ENCODE peak calls at places on chromosomes 6 and 20, in six cellular contexts. A is K562, N is HepG2, S is HCT116, V is upper lobe of left lung, G is GM12878. E is an unnamed sample.

GRCh38 chr6:109243863-109244825 is 138.1 kb downstream of the CD164 start:
- ATAC-seq in N (no peak), G (no peak), V (no peak), S (no peak), A (peak; percentile 49), E (no peak)

GRCh38 chr6:152598421-152598820 is 38.7 kb downstream of the SYNE1 start:
- ATAC-seq in V (no peak), G (no peak), N (no peak), S (no peak), A (no peak), E (peak; percentile 50)

GRCh38 chr6:72890233-72890632 is 268.4 kb downstream of the KCNQ5 start:
- ATAC-seq in V (no peak), S (no peak), G (peak; percentile 59), A (no peak), N (no peak), E (no peak)

GRCh38 chr6:490251-491037 is 98.9 kb downstream of the IRF4 start:
- ATAC-seq in S (no peak), A (peak; percentile 92), V (no peak), G (peak; percentile 82), N (no peak), E (no peak)

GRCh38 chr20:666877-667276 is 8.7 kb downstream of the SCRT2 start:
- ATAC-seq in S (no peak), G (no peak), N (no peak), V (no peak), A (no peak), E (no peak)

GRCh38 chr6:97917369-97917768 is 634.4 kb upstream of the MMS22L start:
- ATAC-seq in N (no peak), A (no peak), G (no peak), S (no peak), V (no peak), E (no peak)

GRCh38 chr6:1622220-1622841 is 12.6 kb downstream of the FOXC1 start:
- ATAC-seq in S (no peak), G (no peak), N (no peak), V (no peak), A (no peak), E (no peak)

GRCh38 chr6:110875548-110876169 is 1.1 kb downstream of the AMD1 start:
- ATAC-seq in A (peak; percentile 46), V (peak; percentile 44), G (peak; percentile 39), N (peak; percentile 30), S (peak; percentile 16), E (peak; percentile 41)

GRCh38 chr20:14986026-14986655 is 648.7 kb upstream of the FLRT3 start:
- ATAC-seq in V (peak; percentile 90), N (peak; percentile 63), A (no peak), G (no peak), S (no peak), E (peak; percentile 48)

GRCh38 chr6:16252696-16253299 is 14.4 kb downstream of the GMPR start:
- ATAC-seq in S (no peak), G (peak; percentile 71), N (no peak), V (no peak), A (peak; percentile 44), E (no peak)

GRCh38 chr6:29708432-29709177 is 14.6 kb upstream of the HLA-F start:
- ATAC-seq in N (no peak), G (peak; percentile 87), V (peak; percentile 10), S (no peak), A (no peak), E (no peak)

GRCh38 chr6:13924949-13925881 is at the start of gene RNF182:
- ATAC-seq in G (peak; percentile 53), S (peak; percentile 25), A (peak; percentile 1), N (peak; percentile 91), V (no peak), E (no peak)

GRCh38 chr6:157269261-157269794 is 54.0 kb downstream of the TMEM242 start:
- ATAC-seq in A (no peak), S (no peak), N (peak; percentile 17), G (no peak), V (no peak), E (peak; percentile 77)

GRCh38 chr6:73565767-73566485 is 45.1 kb upstream of the EEF1A1 start:
- ATAC-seq in A (no peak), S (no peak), G (no peak), V (no peak), N (peak; percentile 93), E (no peak)

GRCh38 chr6:166860392-166860791 is 96.0 kb downstream of the RNASET2 start:
- ATAC-seq in V (no peak), G (no peak), A (no peak), N (no peak), S (no peak), E (no peak)

GRCh38 chr6:55052846-55053245 is 121.5 kb upstream of the HCRTR2 start:
- ATAC-seq in A (no peak), G (no peak), V (no peak), S (no peak), N (no peak), E (no peak)

GRCh38 chr20:4332466-4332865 is 317.1 kb upstream of the RNF24 start:
- ATAC-seq in S (no peak), N (no peak), A (no peak), V (no peak), G (no peak), E (no peak)

GRCh38 chr6:144993870-144994269 is 708.7 kb downstream of the UTRN start:
- ATAC-seq in V (no peak), G (no peak), N (no peak), S (no peak), A (no peak), E (no peak)

DNA sequence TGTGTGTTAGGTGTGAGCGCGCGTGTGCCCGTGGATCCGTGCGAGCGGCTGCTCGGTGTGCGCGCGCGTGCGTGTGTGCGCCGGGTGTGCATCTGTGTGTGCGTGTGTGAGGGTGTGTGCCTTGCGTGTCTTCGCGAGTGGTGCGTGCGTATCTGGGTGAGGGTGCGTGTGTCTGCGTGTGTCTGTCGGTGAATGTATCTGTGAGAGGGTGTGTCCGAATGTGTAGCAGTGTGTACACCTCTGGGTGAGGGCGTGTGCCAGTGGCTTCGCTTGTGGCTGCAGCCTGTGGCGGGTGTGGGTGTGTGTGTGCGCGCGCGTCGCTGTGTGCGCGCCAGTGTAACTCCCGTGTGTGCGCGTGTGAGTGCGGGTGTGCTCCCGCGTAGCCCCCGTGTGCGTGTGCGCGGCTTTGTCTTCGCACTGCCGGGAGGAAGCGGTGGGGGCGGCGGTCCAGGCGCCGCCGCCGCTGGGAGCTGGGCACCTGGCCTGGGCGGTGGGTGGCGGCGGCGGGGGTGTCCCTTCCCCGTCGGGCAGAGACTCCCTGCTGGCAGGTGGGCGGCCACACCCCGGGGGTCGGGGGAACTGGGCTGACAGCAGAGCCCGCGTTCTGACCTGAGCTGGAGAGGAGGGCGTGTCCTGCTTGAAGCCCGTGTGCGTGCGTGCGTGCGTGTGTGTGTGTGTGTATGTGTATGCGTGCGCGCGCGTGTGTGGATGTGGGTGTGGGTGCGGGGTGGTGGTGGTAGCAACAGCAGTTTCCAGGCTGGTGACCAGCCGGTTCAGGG is 61.3 kb upstream of the EPB41L1 start:
- ATAC-seq in G (peak; percentile 54), S (peak; percentile 72), V (peak; percentile 87), N (peak; percentile 43), A (peak; percentile 58), E (peak; percentile 29)
- TF ChIP-seq POLR2A in G (no peak), S (no peak), V (peak; percentile 21), N (no peak), A (no peak), E (no peak)

GRCh38 chr6:3473773-3474172 is 16.9 kb upstream of the SLC22A23 start:
- ATAC-seq in A (no peak), G (no peak), N (no peak), S (no peak), V (no peak), E (no peak)
- TF ChIP-seq POLR2AphosphoS5 in A (no peak), G (no peak), N (no peak), S (no peak), V (no peak), E (no peak)

GRCh38 chr20:18465536-18466200 is 1.2 kb downstream of the DZANK1 start:
- ATAC-seq in V (no peak), G (no peak), S (no peak), A (no peak), N (no peak), E (no peak)
- H3K4me3 ChIP-seq in V (no peak overlapping the region), G (no peak overlapping the region), S (no peak overlapping the region), A (no peak overlapping the region), N (peak overlapping the region; percentile 91), E (no peak overlapping the region)

DNA sequence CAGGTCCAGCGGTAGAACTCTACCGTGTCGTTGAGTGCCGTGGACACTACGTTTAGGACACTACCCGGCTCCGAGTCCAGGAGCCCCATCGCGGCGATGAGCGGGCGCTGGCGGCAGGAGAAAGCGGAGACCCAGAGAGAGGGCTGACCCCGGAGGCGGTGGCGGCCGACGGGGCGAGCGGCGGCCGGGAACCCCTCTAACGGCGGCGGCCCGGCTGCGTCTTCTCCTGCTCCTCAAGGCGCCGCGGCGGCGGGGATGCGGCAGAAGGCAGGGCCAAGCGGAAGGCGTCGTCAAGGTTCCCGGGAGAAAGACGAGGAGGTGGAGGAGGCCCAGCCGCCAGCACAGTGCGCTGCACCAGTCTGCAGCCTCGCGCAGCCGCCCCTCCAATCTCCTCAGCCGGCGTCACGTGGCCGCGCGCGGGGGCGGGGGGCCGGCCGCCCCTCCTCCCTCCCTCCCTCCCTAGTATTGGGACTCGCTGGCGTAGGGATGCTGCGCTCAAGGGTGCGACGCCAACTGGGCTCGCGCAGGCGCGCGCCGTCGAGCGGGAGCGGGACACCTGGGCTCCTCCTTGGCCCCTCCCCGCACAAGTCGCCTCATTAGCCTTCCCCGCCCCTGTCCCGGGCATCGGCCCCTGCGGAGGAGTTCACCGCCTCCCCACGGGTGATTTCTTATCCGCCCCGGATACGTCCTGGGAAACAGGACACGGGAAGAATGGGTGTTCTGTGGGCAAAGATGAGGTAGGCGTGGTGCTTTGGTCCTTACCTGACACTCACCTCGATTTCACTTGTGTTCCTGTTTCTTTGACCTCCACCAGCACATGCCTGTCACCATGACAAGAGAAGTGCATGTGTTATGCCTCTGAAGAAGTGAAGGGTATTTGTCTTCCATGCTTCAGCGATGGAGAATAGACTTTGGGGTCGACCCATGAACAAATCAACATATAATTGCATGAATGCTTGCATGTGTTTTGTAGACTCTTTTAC is at the start of gene ELOVL4:
- ATAC-seq in G (peak; percentile 56), N (peak; percentile 78), V (peak; percentile 67), S (no peak), A (no peak), E (peak; percentile 88)
- TF ChIP-seq POLR2A in G (peak; percentile 67), N (no peak), V (no peak), S (no peak), A (no peak), E (peak; percentile 11)

DNA sequence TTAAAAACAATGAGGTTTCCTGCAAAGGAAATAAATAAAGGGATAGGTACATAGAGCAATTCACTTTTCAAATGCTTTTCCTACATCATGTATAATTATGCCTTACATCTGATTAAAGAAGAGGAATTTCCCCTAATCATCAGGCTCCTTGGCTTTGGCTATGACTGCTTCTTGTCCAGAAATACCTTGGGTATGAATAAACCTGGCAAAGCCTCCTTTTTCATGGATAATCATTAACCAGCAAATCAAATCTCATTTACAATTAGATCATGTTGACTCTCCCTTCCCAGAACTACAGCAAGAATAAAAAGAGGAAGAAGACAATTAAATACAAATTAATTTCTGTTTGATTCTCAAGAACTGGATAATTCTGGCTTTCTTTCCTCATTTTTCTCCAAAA is 58.0 kb upstream of the CD2AP start:
- ATAC-seq in S (no peak), G (no peak), N (no peak), V (no peak), A (no peak), E (no peak)
- TF ChIP-seq POLR2AphosphoS5 in S (no peak), G (no peak), N (no peak), V (no peak), A (no peak), E (no peak)

GRCh38 chr6:162069995-162070394 is 657.6 kb downstream of the PRKN start:
- ATAC-seq in V (no peak), G (no peak), S (no peak), N (no peak), A (no peak), E (no peak)
- H3K4me3 ChIP-seq in V (no peak overlapping the region), G (no peak overlapping the region), S (no peak overlapping the region), N (no peak overlapping the region), A (no peak overlapping the region), E (no peak overlapping the region)